ENCODE peak calls at places on chromosomes 2 and 18, in four cellular contexts. V, H, M and S are unnamed samples.

GRCh38 chr2:219284501-219285347 is 5.6 kb downstream of the DNAJB2 start:
- DNase-seq in V (no peak), H (no peak), M (no peak), S (no peak)

GRCh38 chr2:18828296-18828695 is 238.9 kb upstream of the NT5C1B start:
- DNase-seq in V (no peak), H (no peak), M (no peak), S (no peak)

GRCh38 chr2:120990451-120990871 is 254.8 kb downstream of the GLI2 start:
- DNase-seq in V (no peak), H (no peak), M (no peak), S (no peak)

GRCh38 chr2:120901213-120901612 is 165.5 kb downstream of the GLI2 start:
- DNase-seq in V (no peak), H (no peak), M (no peak), S (no peak)

GRCh38 chr18:62788891-62789290 is 73.5 kb downstream of the PHLPP1 start:
- DNase-seq in V (no peak), H (no peak), M (peak), S (no peak)

GRCh38 chr18:56982756-56983155 is 164.1 kb upstream of the BOD1L2 start:
- DNase-seq in V (no peak), H (no peak), M (no peak), S (no peak)

GRCh38 chr18:44716697-44717163 is 36.0 kb downstream of the SETBP1 start:
- DNase-seq in V (no peak), H (no peak), M (no peak), S (no peak)

GRCh38 chr2:84832772-84833461 is 48.0 kb downstream of the TRABD2A start:
- DNase-seq in V (no peak), H (no peak), M (no peak), S (peak)

GRCh38 chr18:43161528-43161927 is 46.0 kb upstream of the RIT2 start:
- DNase-seq in V (no peak), H (no peak), M (peak), S (no peak)

GRCh38 chr2:105797298-105797819 is 52.6 kb downstream of the NCK2 start:
- DNase-seq in V (peak), H (no peak), M (no peak), S (peak)

DNA sequence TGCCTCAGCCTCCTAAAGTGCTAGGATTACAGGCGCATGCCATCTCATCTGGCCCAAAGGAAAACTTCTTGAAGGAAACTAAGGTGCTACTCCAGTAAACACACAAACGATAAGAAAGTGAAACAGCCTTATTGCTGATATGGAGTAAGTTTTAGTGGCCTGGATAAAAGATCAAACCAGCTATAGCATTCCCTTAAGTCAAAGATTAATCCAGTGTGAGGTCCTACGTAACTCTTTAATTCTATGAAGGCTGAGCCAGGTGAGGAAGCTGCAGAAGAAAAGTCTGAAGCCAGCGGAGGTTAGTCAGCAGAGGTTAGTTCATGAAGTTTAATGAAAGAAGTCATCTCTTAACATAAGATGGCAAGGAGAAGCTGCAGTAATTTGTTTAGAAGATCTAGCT is 40.8 kb upstream of the POTEE start:
- DNase-seq in V (no peak), H (no peak), M (no peak), S (no peak)
- H3K4me3 ChIP-seq in V (no peak), H (no peak), M (no peak), S (no peak)

GRCh38 chr18:8706545-8706980 is 1.2 kb downstream of the MTCL1 start:
- DNase-seq in V (peak), H (no peak), M (peak), S (no peak)

GRCh38 chr18:8706981-8707940 is 1.9 kb downstream of the MTCL1 start:
- DNase-seq in V (peak), H (peak), M (peak), S (no peak)

GRCh38 chr18:8707946-8708345 is 2.6 kb downstream of the MTCL1 start:
- DNase-seq in V (no peak), H (no peak), M (no peak), S (no peak)

GRCh38 chr18:8709248-8710059 is 4.1 kb downstream of the MTCL1 start:
- DNase-seq in V (no peak), H (no peak), M (no peak), S (no peak)

DNA sequence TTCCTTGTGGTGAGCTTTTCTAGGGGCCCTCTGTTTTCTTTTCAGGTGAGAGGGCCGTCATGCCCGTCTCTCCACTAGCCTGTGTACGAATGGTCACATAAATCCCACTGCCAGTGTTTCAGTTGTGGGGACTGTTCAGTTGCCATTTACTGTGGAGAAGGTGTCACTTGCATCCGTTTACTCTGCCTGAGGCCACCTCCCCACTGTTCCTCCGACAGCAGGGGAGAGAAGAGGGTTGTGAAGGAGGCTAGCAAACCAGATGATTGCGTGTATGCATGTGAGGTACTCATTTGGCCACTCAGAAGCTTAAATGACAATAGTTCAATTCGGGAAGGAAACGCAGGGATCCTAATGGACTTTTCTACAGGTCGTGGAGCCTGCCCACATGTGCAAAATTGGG is 3.3 kb downstream of the MTCL1 start:
- DNase-seq in V (no peak), H (no peak), M (no peak), S (no peak)
- H3K4me3 ChIP-seq in V (no peak), H (no peak), M (no peak), S (no peak)

GRCh38 chr2:226978300-226978699 is 142.4 kb downstream of the RHBDD1 start:
- DNase-seq in V (no peak), H (no peak), M (no peak), S (no peak)
- H3K4me3 ChIP-seq in V (no peak), H (no peak), M (no peak), S (no peak)

GRCh38 chr2:27854224-27854623 is 36.0 kb downstream of the RBKS start:
- DNase-seq in V (no peak), H (no peak), M (no peak), S (no peak)
- H3K4me3 ChIP-seq in V (no peak), H (no peak), M (no peak), S (no peak)

GRCh38 chr2:67628892-67629291 is 231.8 kb downstream of the ETAA1 start:
- DNase-seq in V (no peak), H (no peak), M (no peak), S (no peak)

GRCh38 chr2:67633212-67633856 is 236.2 kb downstream of the ETAA1 start:
- DNase-seq in V (no peak), H (no peak), M (no peak), S (no peak)

GRCh38 chr2:67627456-67627855 is 230.3 kb downstream of the ETAA1 start:
- DNase-seq in V (no peak), H (no peak), M (no peak), S (no peak)

GRCh38 chr2:67626656-67627055 is 229.5 kb downstream of the ETAA1 start:
- DNase-seq in V (no peak), H (no peak), M (peak), S (no peak)

DNA sequence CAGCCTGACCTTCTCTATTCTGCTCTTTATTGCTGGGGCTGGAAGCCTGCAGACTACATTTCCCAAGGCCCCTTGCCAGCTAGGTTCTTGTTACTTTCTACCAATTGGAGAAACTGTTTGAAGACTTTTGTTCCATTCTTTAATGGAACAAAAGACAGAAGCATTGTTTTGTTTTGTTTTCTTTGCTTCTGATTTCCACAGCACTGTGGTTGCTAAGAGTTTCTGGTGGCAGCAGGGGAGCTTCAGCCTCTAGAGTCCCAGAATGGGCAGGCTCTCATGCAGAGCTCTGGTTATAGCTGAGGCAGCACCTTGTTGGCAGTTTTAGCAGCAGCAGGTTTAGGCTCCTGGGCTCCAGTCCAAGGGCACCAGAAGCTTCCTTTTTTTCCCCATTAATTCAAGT is 234.3 kb downstream of the ETAA1 start:
- DNase-seq in V (no peak), H (no peak), M (no peak), S (no peak)
- H3K4me3 ChIP-seq in V (no peak), H (no peak), M (no peak), S (no peak)